ENCODE peak calls at places on chromosomes 7 and 10, in eight cellular contexts. Z is PC-3, F is GM12878, S is pancreas, K is astrocyte, E is stomach, D is endodermal cell, R is hepatocyte. V is an unnamed sample.

GRCh38 chr10:8361510-8361844 is 307.0 kb downstream of the GATA3 start:
- DNase-seq in F (no peak), Z (no peak), R (no peak), S (no peak), D (no peak), K (no peak), E (no peak), V (peak)

GRCh38 chr10:43075612-43076003 is 1.3 kb upstream of the RET start:
- DNase-seq in F (no peak), Z (peak), D (peak), S (peak), R (no peak), K (no peak), E (no peak), V (no peak)

GRCh38 chr7:8423057-8423456 is 10.4 kb upstream of the NXPH1 start:
- DNase-seq in D (no peak), F (no peak), S (no peak), R (no peak), E (no peak), K (no peak), Z (peak), V (no peak)

GRCh38 chr7:94060772-94061171 is 56.6 kb upstream of the BET1 start:
- DNase-seq in D (no peak), F (no peak), S (no peak), E (no peak), R (no peak), K (peak), Z (peak), V (peak)

GRCh38 chr7:12926236-12926635 is 238.8 kb downstream of the ARL4A start:
- DNase-seq in K (no peak), Z (no peak), S (no peak), D (no peak), E (no peak), F (no peak), R (no peak), V (peak)

GRCh38 chr10:35641430-35642015 is 573 bp downstream of the FZD8 start:
- DNase-seq in E (peak), F (no peak), S (no peak), K (peak), R (peak), Z (no peak), D (no peak), V (peak)

GRCh38 chr7:75872073-75872782 is 6.6 kb upstream of the RHBDD2 start:
- DNase-seq in R (no peak), F (no peak), E (no peak), D (no peak), S (no peak), Z (no peak), K (no peak), V (no peak)

GRCh38 chr10:130021373-130021950 is 57.4 kb upstream of the EBF3 start:
- DNase-seq in E (no peak), K (peak), D (no peak), F (no peak), Z (peak), R (no peak), S (no peak), V (peak)

GRCh38 chr10:3887885-3888476 is 103.0 kb upstream of the KLF6 start:
- DNase-seq in R (peak), F (peak), K (peak), S (no peak), Z (peak), D (peak), E (no peak), V (peak)

GRCh38 chr10:59907918-59908807 is 1.8 kb upstream of the CCDC6 start:
- DNase-seq in R (peak), F (no peak), K (peak), E (peak), D (peak), S (no peak), Z (peak), V (peak)

GRCh38 chr10:11154809-11155208 is 137.1 kb downstream of the CELF2 start:
- DNase-seq in D (no peak), E (no peak), S (no peak), K (peak), Z (no peak), R (no peak), F (no peak), V (no peak)

GRCh38 chr10:69413221-69413865 is 3.4 kb downstream of the TACR2 start:
- DNase-seq in Z (peak), R (peak), K (peak), F (no peak), E (peak), S (no peak), D (peak), V (peak)

GRCh38 chr7:122430710-122431109 is 126.2 kb upstream of the FEZF1 start:
- DNase-seq in E (no peak), R (no peak), F (no peak), S (no peak), D (no peak), Z (no peak), K (no peak), V (peak)

GRCh38 chr10:78870458-78870857 is 198.3 kb upstream of the ZMIZ1 start:
- DNase-seq in F (no peak), E (no peak), S (no peak), D (no peak), Z (no peak), K (no peak), R (no peak), V (no peak)

GRCh38 chr7:28853834-28854749 is 104.0 kb downstream of the TRIL start:
- DNase-seq in E (peak), F (peak), K (no peak), S (peak), R (peak), Z (peak), D (peak), V (peak)

GRCh38 chr10:109898666-109899577 is 24.4 kb downstream of the XPNPEP1 start:
- DNase-seq in K (peak), Z (no peak), S (no peak), E (no peak), F (no peak), D (peak), R (no peak), V (no peak)

GRCh38 chr7:147708871-147709270 is 881.7 kb upstream of the C7orf33 start:
- DNase-seq in F (no peak), D (no peak), K (no peak), E (no peak), S (no peak), Z (no peak), R (no peak), V (no peak)

GRCh38 chr7:97733276-97734206 is 1.7 kb downstream of the TAC1 start:
- DNase-seq in K (no peak), E (no peak), R (peak), F (no peak), S (peak), D (peak), Z (no peak), V (no peak)

GRCh38 chr10:61567729-61568128 is 95.0 kb upstream of the CABCOCO1 start:
- DNase-seq in R (no peak), E (no peak), K (no peak), S (no peak), D (no peak), Z (no peak), F (no peak), V (no peak)

GRCh38 chr7:106312906-106313305 is 28.1 kb upstream of the NAMPT start:
- DNase-seq in R (no peak), D (no peak), E (no peak), S (no peak), Z (peak), K (peak), F (no peak), V (no peak)

GRCh38 chr10:79203833-79204232 is 135.1 kb downstream of the ZMIZ1 start:
- DNase-seq in Z (no peak), E (no peak), S (no peak), K (no peak), D (no peak), R (no peak), F (no peak), V (no peak)

GRCh38 chr7:4854916-4855315 is 6.9 kb downstream of the PAPOLB start:
- DNase-seq in S (no peak), K (no peak), Z (no peak), E (no peak), R (no peak), F (no peak), D (no peak), V (no peak)

GRCh38 chr7:2641406-2642393 is 9.9 kb downstream of the TTYH3 start:
- DNase-seq in E (peak), S (peak), D (peak), F (peak), R (peak), Z (no peak), K (peak), V (peak)

GRCh38 chr7:26393855-26394254 is 102.2 kb downstream of the SNX10 start:
- DNase-seq in D (no peak), R (no peak), S (no peak), F (no peak), Z (peak), K (no peak), E (no peak), V (no peak)

GRCh38 chr7:45704683-45705016 is 130.5 kb downstream of the ADCY1 start:
- DNase-seq in F (no peak), E (no peak), Z (no peak), K (no peak), R (no peak), S (no peak), D (peak), V (no peak)

GRCh38 chr7:136925049-136925448 is 56.6 kb downstream of the CHRM2 start:
- DNase-seq in K (peak), S (no peak), D (no peak), E (no peak), F (no peak), Z (no peak), R (no peak), V (peak)

GRCh38 chr7:19957664-19958063 is 184.2 kb upstream of the TMEM196 start:
- DNase-seq in S (no peak), R (no peak), D (no peak), E (no peak), Z (peak), F (no peak), K (peak), V (peak)

GRCh38 chr10:67520924-67521520 is 175.0 kb downstream of the CTNNA3 start:
- DNase-seq in R (peak), D (peak), E (no peak), S (no peak), F (peak), Z (peak), K (peak), V (peak)

GRCh38 chr7:106863216-106863997 is 1.7 kb upstream of the PIK3CG start:
- DNase-seq in R (no peak), Z (no peak), S (no peak), F (no peak), K (no peak), E (no peak), D (no peak), V (no peak)

GRCh38 chr10:71963756-71964668 is at the start of gene CHST3:
- DNase-seq in F (no peak), Z (peak), R (peak), E (peak), D (peak), K (peak), S (peak), V (peak)

GRCh38 chr10:131116216-131117005 is 195.1 kb downstream of the TCERG1L start:
- DNase-seq in D (no peak), K (no peak), S (peak), F (no peak), E (no peak), R (no peak), Z (no peak), V (no peak)

GRCh38 chr7:121323934-121324333 is 4.9 kb upstream of the WNT16 start:
- DNase-seq in S (no peak), D (no peak), E (no peak), F (no peak), R (no peak), K (no peak), Z (no peak), V (no peak)

GRCh38 chr10:129905553-129905952 is 58.5 kb downstream of the EBF3 start:
- DNase-seq in S (no peak), Z (no peak), K (no peak), F (no peak), R (no peak), E (no peak), D (no peak), V (no peak)

DNA sequence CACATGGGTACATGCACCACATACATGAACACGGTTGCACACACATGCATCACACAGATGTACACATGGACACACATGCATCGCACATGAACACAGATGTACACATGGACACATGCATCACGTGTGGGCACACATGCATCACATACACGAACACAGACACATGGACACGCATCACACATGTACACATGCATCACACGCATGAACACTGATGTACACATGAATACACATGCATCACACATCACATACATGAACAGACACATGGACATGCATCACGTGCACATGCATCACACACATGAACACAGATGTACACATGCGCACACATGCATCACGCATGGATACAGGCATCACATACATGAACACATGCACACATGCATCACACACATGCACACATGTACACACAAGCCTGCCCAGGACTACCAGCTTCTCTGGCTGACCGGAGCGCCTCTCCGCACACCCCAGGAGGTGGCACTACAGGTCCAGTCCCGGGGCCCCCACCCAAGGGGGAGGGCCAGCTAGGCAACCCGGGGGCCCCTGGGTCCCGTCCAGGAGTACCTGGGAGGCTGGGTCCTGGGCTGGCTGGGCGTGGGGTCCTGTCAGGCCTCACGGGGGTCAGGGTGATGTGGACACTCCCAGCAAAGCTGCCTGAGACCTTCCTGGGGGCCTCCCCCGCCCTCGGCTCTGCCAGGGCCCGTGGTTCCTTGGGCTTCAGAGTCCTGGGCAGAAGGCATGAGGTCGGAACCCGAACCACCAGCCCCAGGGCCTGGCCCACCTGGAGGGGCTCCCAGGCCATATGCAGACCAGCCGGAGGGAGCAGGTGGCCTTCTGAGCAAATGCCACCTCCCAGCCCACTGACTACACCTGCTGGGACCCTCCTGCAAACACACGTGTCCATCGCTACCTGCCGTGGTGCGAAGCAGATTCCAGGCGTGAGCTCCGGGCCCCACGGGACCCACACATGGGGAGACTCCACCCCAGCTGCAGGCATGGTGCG is 19.6 kb downstream of the MICALL2 start:
- DNase-seq in K (no peak), Z (no peak), F (no peak), R (no peak), S (no peak), D (no peak), E (no peak), V (no peak)
- TF ChIP-seq CTCF in K (no peak), Z (peak), F (no peak), R (no peak), S (no peak), D (no peak), E (no peak), V (no peak)

DNA sequence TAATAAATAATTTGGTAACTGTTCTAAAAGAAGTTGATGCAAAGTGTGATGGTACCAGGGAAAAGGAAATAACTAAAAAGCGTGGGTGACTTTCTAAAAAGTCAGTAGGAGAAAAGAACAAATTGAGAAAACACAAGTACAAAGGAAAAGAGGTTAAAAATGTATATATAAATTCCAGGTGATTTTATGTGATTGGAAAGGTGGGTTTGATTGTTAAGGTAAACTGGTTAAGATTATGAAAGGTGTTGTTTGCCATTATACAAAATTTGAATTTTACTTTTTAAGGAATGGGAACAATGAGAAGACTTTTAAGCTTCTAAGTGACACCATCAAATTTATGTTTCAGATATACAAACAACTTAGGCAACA is 872 bp upstream of the NDUFA5 start:
- DNase-seq in E (no peak), K (no peak), F (no peak), Z (no peak), R (no peak), S (no peak), D (no peak), V (no peak)
- H3K4me3 ChIP-seq in E (peak), K (peak), F (no peak), Z (peak), R (no peak), S (peak), D (peak), V (peak)

GRCh38 chr7:152619027-152619739 is 56.8 kb downstream of the XRCC2 start:
- DNase-seq in D (no peak), R (no peak), S (no peak), Z (no peak), K (no peak), E (no peak), F (no peak), V (no peak)
- TF ChIP-seq CTCF in D (peak), R (no peak), S (no peak), Z (no peak), K (no peak), E (no peak), F (no peak), V (peak)

DNA sequence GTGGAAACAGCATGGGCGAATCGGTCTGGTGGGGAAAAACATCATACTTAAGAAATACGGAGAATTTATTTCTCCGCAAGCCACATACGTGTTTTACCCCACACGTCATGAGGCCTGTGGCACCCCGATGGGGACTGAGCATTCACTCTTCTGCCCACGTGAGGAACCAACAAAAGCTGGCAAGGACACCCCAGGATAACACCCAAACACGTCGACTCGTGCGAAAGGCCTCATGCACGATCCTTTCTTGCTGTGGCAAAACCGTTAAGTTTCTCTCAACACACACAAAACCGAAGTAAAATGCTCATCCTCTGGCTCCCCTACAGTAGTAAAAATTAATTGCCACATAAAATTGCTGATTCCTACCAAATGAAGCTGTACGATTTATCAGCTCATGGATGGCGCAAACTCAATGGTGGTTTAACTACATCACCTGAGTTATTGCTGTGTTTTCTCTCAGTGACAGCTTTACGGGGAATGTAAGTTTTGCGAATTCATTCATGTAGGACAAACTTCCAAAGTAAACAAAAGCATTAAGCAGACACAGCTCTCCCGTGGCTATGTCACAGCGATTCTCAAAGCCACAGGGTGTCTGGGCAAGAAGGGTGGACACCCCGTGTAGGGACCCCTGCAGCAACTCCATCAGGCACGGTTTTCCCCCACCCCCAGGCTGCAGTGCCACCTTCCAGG is 97.0 kb downstream of the CTBP2 start:
- DNase-seq in R (no peak), K (no peak), E (no peak), Z (no peak), D (no peak), S (no peak), F (no peak), V (no peak)
- H3K4me3 ChIP-seq in R (no peak), K (no peak), E (no peak), Z (no peak), D (no peak), S (no peak), F (no peak), V (no peak)

GRCh38 chr10:29285624-29286051 is 3.2 kb upstream of the LYZL1 start:
- DNase-seq in Z (no peak), F (peak), S (no peak), E (no peak), K (no peak), D (no peak), R (no peak), V (no peak)

GRCh38 chr10:29287635-29288034 is 1.2 kb upstream of the LYZL1 start:
- DNase-seq in F (no peak), Z (no peak), S (no peak), R (no peak), K (no peak), D (no peak), E (no peak), V (no peak)
- TF ChIP-seq CTCF in F (no peak), Z (no peak), S (no peak), R (no peak), K (no peak), D (no peak), E (no peak), V (no peak)

GRCh38 chr10:117476281-117476680 is 66.3 kb upstream of the EMX2 start:
- DNase-seq in R (no peak), S (no peak), K (no peak), E (no peak), Z (no peak), F (no peak), D (no peak), V (no peak)
- H3K4me3 ChIP-seq in R (no peak), S (no peak), K (no peak), E (no peak), Z (no peak), F (no peak), D (no peak), V (no peak)

GRCh38 chr10:84424731-84425165 is 96.4 kb downstream of the CCSER2 start:
- DNase-seq in E (peak), D (peak), S (peak), K (peak), Z (peak), F (peak), R (peak), V (peak)

GRCh38 chr10:84427903-84428650 is 99.7 kb downstream of the CCSER2 start:
- DNase-seq in Z (peak), K (peak), D (no peak), S (no peak), F (no peak), R (no peak), E (peak), V (peak)

GRCh38 chr10:84432891-84433290 is 104.5 kb downstream of the CCSER2 start:
- DNase-seq in K (peak), E (no peak), D (no peak), F (no peak), Z (peak), R (no peak), S (no peak), V (peak)

GRCh38 chr10:84428711-84429110 is 100.3 kb downstream of the CCSER2 start:
- DNase-seq in E (no peak), D (no peak), S (no peak), Z (no peak), K (no peak), R (no peak), F (no peak), V (peak)

DNA sequence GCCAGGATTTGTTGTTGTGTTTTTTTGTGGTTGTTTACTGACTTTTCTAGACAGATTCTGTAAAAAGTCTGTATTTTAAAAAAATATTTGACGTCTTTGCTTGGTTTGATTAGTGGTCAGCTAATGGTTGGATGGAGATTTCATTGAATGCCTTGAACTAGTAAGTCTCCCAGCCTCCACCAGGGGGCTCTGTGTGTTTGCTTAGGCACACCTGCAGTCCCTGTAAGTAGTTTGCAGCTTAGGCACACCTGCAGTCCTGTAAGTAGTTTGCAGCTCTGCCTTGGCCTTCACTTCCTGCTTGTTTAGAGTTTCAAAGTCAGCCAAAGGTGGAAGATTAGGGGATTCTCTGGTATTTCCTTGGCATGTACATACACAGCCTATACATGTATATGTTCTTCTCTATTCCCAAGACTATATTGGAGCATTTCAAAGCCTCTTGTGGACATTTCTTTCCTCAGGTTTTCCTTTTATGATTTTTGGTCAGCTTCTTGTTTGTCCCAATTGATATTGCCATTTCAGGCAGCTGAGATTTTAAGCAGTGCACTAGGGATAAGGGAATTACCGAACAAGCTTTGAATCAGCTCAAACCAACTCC is 101.6 kb downstream of the CCSER2 start:
- DNase-seq in Z (peak), S (peak), E (peak), K (no peak), D (peak), F (peak), R (peak), V (peak)
- TF ChIP-seq CTCF in Z (peak), S (peak), E (peak), K (peak), D (peak), F (peak), R (peak), V (peak)

V was measured in fibroblast of pulmonary artery.